ENCODE peak calls at places on chromosomes 11 and 22, in ten cellular contexts. One of them, this sample, is unnamed.
A peak's percentile ranks its signal among the peaks of the same experiment; 100 is the strongest.

GRCh38 chr22:31020334-31020733 is 51.3 kb downstream of the TUG1 start:
- DNase-seq in EL: no peak
- DNase-seq in activated T-helper 2 cell treated with anti-CD3 and anti-CD28 coated beads, Interferon-gamma antibody, Interleukin-2, Interleukin-4, amounts not matched to agents 10 μg/mL and 5 μg/mL and 100 μg/mL, durations not matched to agents 14 hours and 24 hours and 36 hours: no peak
- DNase-seq in stimulated activated CD8-positive, alpha-beta memory T cell treated with anti-CD3 and anti-CD28 coated beads, Interleukin-4, amount 100 ng/mL, for 48 hours: no peak
- DNase-seq in astrocyte of the spinal cord: no peak
- DNase-seq in endothelial cell of umbilical vein: no peak
- DNase-seq in upper lobe of right lung: no peak
- DNase-seq in brain microvascular endothelial cell: no peak
- DNase-seq in colonic mucosa: no peak
- DNase-seq in stomach: no peak
- DNase-seq in this sample: no peak

GRCh38 chr11:27699242-27699925 is 871 bp downstream of the BDNF start:
- DNase-seq in EL: no peak
- DNase-seq in stimulated activated CD8-positive, alpha-beta memory T cell treated with anti-CD3 and anti-CD28 coated beads, Interleukin-4, amount 100 ng/mL, for 48 hours: no peak
- DNase-seq in astrocyte of the spinal cord: peak; percentile 40
- DNase-seq in endothelial cell of umbilical vein: peak; percentile 74
- DNase-seq in stomach: no peak
- DNase-seq in upper lobe of right lung: peak; percentile 54
- DNase-seq in colonic mucosa: no peak
- DNase-seq in brain microvascular endothelial cell: no peak
- DNase-seq in activated T-helper 2 cell treated with anti-CD3 and anti-CD28 coated beads, Interferon-gamma antibody, Interleukin-2, Interleukin-4, amounts not matched to agents 10 μg/mL and 5 μg/mL and 100 μg/mL, durations not matched to agents 14 hours and 24 hours and 36 hours: no peak
- DNase-seq in this sample: no peak

GRCh38 chr11:46295312-46295995 is 18.0 kb downstream of the CREB3L1 start:
- DNase-seq in upper lobe of right lung: peak; percentile 82
- DNase-seq in stomach: peak; percentile 61
- DNase-seq in activated T-helper 2 cell treated with anti-CD3 and anti-CD28 coated beads, Interferon-gamma antibody, Interleukin-2, Interleukin-4, amounts not matched to agents 10 μg/mL and 5 μg/mL and 100 μg/mL, durations not matched to agents 14 hours and 24 hours and 36 hours: peak; percentile 67
- DNase-seq in colonic mucosa: no peak
- DNase-seq in EL: peak; percentile 84
- DNase-seq in endothelial cell of umbilical vein: peak; percentile 76
- DNase-seq in stimulated activated CD8-positive, alpha-beta memory T cell treated with anti-CD3 and anti-CD28 coated beads, Interleukin-4, amount 100 ng/mL, for 48 hours: peak; percentile 82
- DNase-seq in astrocyte of the spinal cord: peak; percentile 82
- DNase-seq in brain microvascular endothelial cell: peak; percentile 55
- DNase-seq in this sample: peak; percentile 31

GRCh38 chr22:24155597-24156145 is 25.6 kb upstream of the SUSD2 start:
- DNase-seq in brain microvascular endothelial cell: peak; percentile 25
- DNase-seq in upper lobe of right lung: peak; percentile 92
- DNase-seq in endothelial cell of umbilical vein: peak; percentile 72
- DNase-seq in EL: peak; percentile 82
- DNase-seq in stimulated activated CD8-positive, alpha-beta memory T cell treated with anti-CD3 and anti-CD28 coated beads, Interleukin-4, amount 100 ng/mL, for 48 hours: peak; percentile 66
- DNase-seq in astrocyte of the spinal cord: peak; percentile 71
- DNase-seq in stomach: peak; percentile 84
- DNase-seq in activated T-helper 2 cell treated with anti-CD3 and anti-CD28 coated beads, Interferon-gamma antibody, Interleukin-2, Interleukin-4, amounts not matched to agents 10 μg/mL and 5 μg/mL and 100 μg/mL, durations not matched to agents 14 hours and 24 hours and 36 hours: peak; percentile 33
- DNase-seq in colonic mucosa: peak; percentile 78
- DNase-seq in this sample: peak; percentile 84

GRCh38 chr11:105466582-105467228 is 143.2 kb upstream of the GRIA4 start:
- DNase-seq in stimulated activated CD8-positive, alpha-beta memory T cell treated with anti-CD3 and anti-CD28 coated beads, Interleukin-4, amount 100 ng/mL, for 48 hours: no peak
- DNase-seq in upper lobe of right lung: no peak
- DNase-seq in brain microvascular endothelial cell: peak; percentile 89
- DNase-seq in activated T-helper 2 cell treated with anti-CD3 and anti-CD28 coated beads, Interferon-gamma antibody, Interleukin-2, Interleukin-4, amounts not matched to agents 10 μg/mL and 5 μg/mL and 100 μg/mL, durations not matched to agents 14 hours and 24 hours and 36 hours: no peak
- DNase-seq in EL: peak; percentile 76
- DNase-seq in colonic mucosa: no peak
- DNase-seq in astrocyte of the spinal cord: peak; percentile 65
- DNase-seq in stomach: no peak
- DNase-seq in endothelial cell of umbilical vein: peak; percentile 91
- DNase-seq in this sample: no peak

GRCh38 chr11:88404363-88404762 is 66.8 kb upstream of the CTSC start:
- DNase-seq in colonic mucosa: no peak
- DNase-seq in activated T-helper 2 cell treated with anti-CD3 and anti-CD28 coated beads, Interferon-gamma antibody, Interleukin-2, Interleukin-4, amounts not matched to agents 10 μg/mL and 5 μg/mL and 100 μg/mL, durations not matched to agents 14 hours and 24 hours and 36 hours: no peak
- DNase-seq in astrocyte of the spinal cord: no peak
- DNase-seq in brain microvascular endothelial cell: no peak
- DNase-seq in stomach: no peak
- DNase-seq in endothelial cell of umbilical vein: no peak
- DNase-seq in upper lobe of right lung: no peak
- DNase-seq in stimulated activated CD8-positive, alpha-beta memory T cell treated with anti-CD3 and anti-CD28 coated beads, Interleukin-4, amount 100 ng/mL, for 48 hours: no peak
- DNase-seq in EL: no peak
- DNase-seq in this sample: no peak

GRCh38 chr11:114059278-114059983 is at the start of gene ZBTB16:
- DNase-seq in endothelial cell of umbilical vein: peak; percentile 83
- DNase-seq in stimulated activated CD8-positive, alpha-beta memory T cell treated with anti-CD3 and anti-CD28 coated beads, Interleukin-4, amount 100 ng/mL, for 48 hours: peak; percentile 64
- DNase-seq in upper lobe of right lung: peak; percentile 95
- DNase-seq in astrocyte of the spinal cord: peak; percentile 80
- DNase-seq in EL: no peak
- DNase-seq in activated T-helper 2 cell treated with anti-CD3 and anti-CD28 coated beads, Interferon-gamma antibody, Interleukin-2, Interleukin-4, amounts not matched to agents 10 μg/mL and 5 μg/mL and 100 μg/mL, durations not matched to agents 14 hours and 24 hours and 36 hours: peak; percentile 54
- DNase-seq in stomach: peak; percentile 86
- DNase-seq in colonic mucosa: peak; percentile 85
- DNase-seq in brain microvascular endothelial cell: no peak
- DNase-seq in this sample: peak; percentile 92

GRCh38 chr22:22705328-22706100 is 61.1 kb downstream of the GGTLC2 start:
- DNase-seq in colonic mucosa: no peak
- DNase-seq in stomach: no peak
- DNase-seq in EL: no peak
- DNase-seq in endothelial cell of umbilical vein: no peak
- DNase-seq in stimulated activated CD8-positive, alpha-beta memory T cell treated with anti-CD3 and anti-CD28 coated beads, Interleukin-4, amount 100 ng/mL, for 48 hours: no peak
- DNase-seq in astrocyte of the spinal cord: no peak
- DNase-seq in brain microvascular endothelial cell: no peak
- DNase-seq in upper lobe of right lung: no peak
- DNase-seq in activated T-helper 2 cell treated with anti-CD3 and anti-CD28 coated beads, Interferon-gamma antibody, Interleukin-2, Interleukin-4, amounts not matched to agents 10 μg/mL and 5 μg/mL and 100 μg/mL, durations not matched to agents 14 hours and 24 hours and 36 hours: no peak
- DNase-seq in this sample: no peak

GRCh38 chr11:130086627-130087026 is 16.9 kb downstream of the APLP2 start:
- DNase-seq in EL: no peak
- DNase-seq in stomach: no peak
- DNase-seq in endothelial cell of umbilical vein: no peak
- DNase-seq in upper lobe of right lung: no peak
- DNase-seq in activated T-helper 2 cell treated with anti-CD3 and anti-CD28 coated beads, Interferon-gamma antibody, Interleukin-2, Interleukin-4, amounts not matched to agents 10 μg/mL and 5 μg/mL and 100 μg/mL, durations not matched to agents 14 hours and 24 hours and 36 hours: no peak
- DNase-seq in stimulated activated CD8-positive, alpha-beta memory T cell treated with anti-CD3 and anti-CD28 coated beads, Interleukin-4, amount 100 ng/mL, for 48 hours: no peak
- DNase-seq in brain microvascular endothelial cell: no peak
- DNase-seq in astrocyte of the spinal cord: no peak
- DNase-seq in colonic mucosa: no peak
- DNase-seq in this sample: no peak

GRCh38 chr22:47112566-47112965 is 350.1 kb downstream of the TBC1D22A start:
- DNase-seq in upper lobe of right lung: no peak
- DNase-seq in stomach: no peak
- DNase-seq in brain microvascular endothelial cell: no peak
- DNase-seq in endothelial cell of umbilical vein: no peak
- DNase-seq in colonic mucosa: no peak
- DNase-seq in EL: no peak
- DNase-seq in stimulated activated CD8-positive, alpha-beta memory T cell treated with anti-CD3 and anti-CD28 coated beads, Interleukin-4, amount 100 ng/mL, for 48 hours: no peak
- DNase-seq in activated T-helper 2 cell treated with anti-CD3 and anti-CD28 coated beads, Interferon-gamma antibody, Interleukin-2, Interleukin-4, amounts not matched to agents 10 μg/mL and 5 μg/mL and 100 μg/mL, durations not matched to agents 14 hours and 24 hours and 36 hours: no peak
- DNase-seq in astrocyte of the spinal cord: no peak
- DNase-seq in this sample: no peak

GRCh38 chr11:128711136-128711535 is 17.3 kb downstream of the FLI1 start:
- DNase-seq in colonic mucosa: no peak
- DNase-seq in upper lobe of right lung: no peak
- DNase-seq in astrocyte of the spinal cord: peak; percentile 84
- DNase-seq in EL: peak; percentile 85
- DNase-seq in activated T-helper 2 cell treated with anti-CD3 and anti-CD28 coated beads, Interferon-gamma antibody, Interleukin-2, Interleukin-4, amounts not matched to agents 10 μg/mL and 5 μg/mL and 100 μg/mL, durations not matched to agents 14 hours and 24 hours and 36 hours: no peak
- DNase-seq in brain microvascular endothelial cell: peak; percentile 77
- DNase-seq in stomach: no peak
- DNase-seq in endothelial cell of umbilical vein: peak; percentile 79
- DNase-seq in stimulated activated CD8-positive, alpha-beta memory T cell treated with anti-CD3 and anti-CD28 coated beads, Interleukin-4, amount 100 ng/mL, for 48 hours: no peak
- DNase-seq in this sample: no peak

GRCh38 chr11:116461789-116462188 is 311.0 kb downstream of the BUD13 start:
- DNase-seq in colonic mucosa: no peak
- DNase-seq in endothelial cell of umbilical vein: no peak
- DNase-seq in stimulated activated CD8-positive, alpha-beta memory T cell treated with anti-CD3 and anti-CD28 coated beads, Interleukin-4, amount 100 ng/mL, for 48 hours: no peak
- DNase-seq in brain microvascular endothelial cell: no peak
- DNase-seq in activated T-helper 2 cell treated with anti-CD3 and anti-CD28 coated beads, Interferon-gamma antibody, Interleukin-2, Interleukin-4, amounts not matched to agents 10 μg/mL and 5 μg/mL and 100 μg/mL, durations not matched to agents 14 hours and 24 hours and 36 hours: no peak
- DNase-seq in upper lobe of right lung: no peak
- DNase-seq in EL: no peak
- DNase-seq in astrocyte of the spinal cord: no peak
- DNase-seq in stomach: no peak
- DNase-seq in this sample: no peak

GRCh38 chr11:80914311-80914710 is 1473.5 kb upstream of the TENM4 start:
- DNase-seq in stimulated activated CD8-positive, alpha-beta memory T cell treated with anti-CD3 and anti-CD28 coated beads, Interleukin-4, amount 100 ng/mL, for 48 hours: no peak
- DNase-seq in EL: no peak
- DNase-seq in activated T-helper 2 cell treated with anti-CD3 and anti-CD28 coated beads, Interferon-gamma antibody, Interleukin-2, Interleukin-4, amounts not matched to agents 10 μg/mL and 5 μg/mL and 100 μg/mL, durations not matched to agents 14 hours and 24 hours and 36 hours: no peak
- DNase-seq in astrocyte of the spinal cord: no peak
- DNase-seq in upper lobe of right lung: no peak
- DNase-seq in brain microvascular endothelial cell: no peak
- DNase-seq in endothelial cell of umbilical vein: no peak
- DNase-seq in colonic mucosa: no peak
- DNase-seq in stomach: no peak
- DNase-seq in this sample: no peak